ENCODE peak calls at places on chromosomes 1 and 21, in nine cellular contexts. O, P, E, F, D, R, W, M and J are unnamed samples.

GRCh38 chr1:54977938-54978337 is 2.5 kb upstream of the TMEM61 start:
- DNase-seq in O (no peak), P (no peak), E (no peak), F (no peak), D (no peak), R (no peak), W (peak), M (no peak), J (no peak)

GRCh38 chr1:87331319-87332269 is 2.9 kb downstream of the LMO4 start:
- DNase-seq in O (peak), P (peak), E (peak), F (no peak), D (peak), R (peak), W (peak), M (peak), J (no peak)

GRCh38 chr1:113809651-113810602 is 2.3 kb downstream of the RSBN1 start:
- DNase-seq in O (no peak), P (no peak), E (no peak), F (no peak), D (no peak), R (peak), W (no peak), M (no peak), J (no peak)

GRCh38 chr21:39874759-39875158 is 7.5 kb downstream of the PCP4 start:
- DNase-seq in O (no peak), P (no peak), E (no peak), F (no peak), D (no peak), R (no peak), W (no peak), M (no peak), J (no peak)

GRCh38 chr1:145996433-145997155 is at the start of gene TXNIP:
- DNase-seq in O (peak), P (peak), E (peak), F (peak), D (peak), R (peak), W (peak), M (no peak), J (peak)

GRCh38 chr21:18812308-18812707 is 408.7 kb upstream of the TMPRSS15 start:
- DNase-seq in O (no peak), P (peak), E (no peak), F (no peak), D (no peak), R (no peak), W (no peak), M (no peak), J (no peak)

GRCh38 chr1:235853653-235854052 is 13.1 kb downstream of the LYST start:
- DNase-seq in O (no peak), P (no peak), E (no peak), F (no peak), D (no peak), R (no peak), W (no peak), M (no peak), J (no peak)

GRCh38 chr1:85606414-85606800 is 25.8 kb downstream of the CCN1 start:
- DNase-seq in O (no peak), P (no peak), E (no peak), F (no peak), D (no peak), R (no peak), W (no peak), M (no peak), J (no peak)

GRCh38 chr1:87155180-87155579 is 173.5 kb upstream of the LMO4 start:
- DNase-seq in O (no peak), P (no peak), E (no peak), F (no peak), D (no peak), R (no peak), W (no peak), M (no peak), J (no peak)

GRCh38 chr1:229447809-229448252 is 13.9 kb upstream of the ACTA1 start:
- DNase-seq in O (no peak), P (no peak), E (no peak), F (no peak), D (no peak), R (no peak), W (no peak), M (no peak), J (no peak)

GRCh38 chr1:81430236-81430635 is 370.5 kb upstream of the ADGRL2 start:
- DNase-seq in O (no peak), P (no peak), E (no peak), F (no peak), D (no peak), R (no peak), W (no peak), M (no peak), J (no peak)

GRCh38 chr1:118821801-118822200 is 166.3 kb downstream of the TBX15 start:
- DNase-seq in O (no peak), P (no peak), E (no peak), F (no peak), D (no peak), R (no peak), W (no peak), M (no peak), J (no peak)

GRCh38 chr1:189970331-189971230 is 507.1 kb downstream of the BRINP3 start:
- DNase-seq in O (peak), P (no peak), E (no peak), F (no peak), D (no peak), R (no peak), W (no peak), M (no peak), J (no peak)

GRCh38 chr1:221437924-221438323 is 304.0 kb downstream of the DUSP10 start:
- DNase-seq in O (no peak), P (no peak), E (no peak), F (no peak), D (no peak), R (no peak), W (no peak), M (peak), J (no peak)

GRCh38 chr1:115275216-115275615 is 62.8 kb downstream of the NGF start:
- DNase-seq in O (peak), P (peak), E (no peak), F (no peak), D (no peak), R (peak), W (no peak), M (peak), J (no peak)

GRCh38 chr1:201127755-201128455 is 921 bp upstream of the ASCL5 start:
- DNase-seq in O (no peak), P (no peak), E (no peak), F (no peak), D (peak), R (no peak), W (no peak), M (no peak), J (no peak)

GRCh38 chr1:109786531-109787021 is 22.9 kb upstream of the EPS8L3 start:
- DNase-seq in O (no peak), P (no peak), E (peak), F (no peak), D (peak), R (no peak), W (peak), M (no peak), J (no peak)

GRCh38 chr1:9181176-9181906 is 52.4 kb upstream of the GPR157 start:
- DNase-seq in O (peak), P (peak), E (peak), F (peak), D (peak), R (peak), W (peak), M (peak), J (no peak)

GRCh38 chr1:35883681-35884155 is 709 bp downstream of the AGO1 start:
- DNase-seq in O (peak), P (no peak), E (peak), F (no peak), D (peak), R (peak), W (peak), M (no peak), J (no peak)

GRCh38 chr1:201886103-201886885 is 2.4 kb upstream of the SHISA4 start:
- DNase-seq in O (no peak), P (no peak), E (no peak), F (no peak), D (peak), R (no peak), W (no peak), M (no peak), J (no peak)

GRCh38 chr1:100941098-100941527 is 45.2 kb downstream of the SLC30A7 start:
- DNase-seq in O (no peak), P (peak), E (no peak), F (peak), D (no peak), R (no peak), W (no peak), M (no peak), J (no peak)

GRCh38 chr1:167373398-167373797 is 144.9 kb downstream of the CD247 start:
- DNase-seq in O (peak), P (no peak), E (no peak), F (no peak), D (no peak), R (no peak), W (no peak), M (no peak), J (no peak)

GRCh38 chr1:91806146-91806545 is 79.8 kb downstream of the TGFBR3 start:
- DNase-seq in O (no peak), P (no peak), E (no peak), F (no peak), D (no peak), R (no peak), W (no peak), M (no peak), J (no peak)

GRCh38 chr1:211726467-211726866 is 51.0 kb upstream of the NEK2 start:
- DNase-seq in O (no peak), P (no peak), E (no peak), F (no peak), D (no peak), R (no peak), W (no peak), M (no peak), J (no peak)

GRCh38 chr21:42125571-42126544 is 54.7 kb downstream of the UMODL1 start:
- DNase-seq in O (peak), P (peak), E (no peak), F (no peak), D (peak), R (no peak), W (no peak), M (no peak), J (no peak)

GRCh38 chr1:21547876-21548275 is 38.7 kb downstream of the ALPL start:
- DNase-seq in O (no peak), P (no peak), E (no peak), F (no peak), D (no peak), R (no peak), W (no peak), M (no peak), J (no peak)

GRCh38 chr1:116571215-116571919 is 541 bp upstream of the CD58 start:
- DNase-seq in O (peak), P (no peak), E (no peak), F (no peak), D (peak), R (no peak), W (no peak), M (no peak), J (no peak)

GRCh38 chr1:182404764-182405163 is 4.3 kb upstream of the TEDDM1 start:
- DNase-seq in O (peak), P (no peak), E (no peak), F (no peak), D (no peak), R (no peak), W (no peak), M (no peak), J (no peak)

GRCh38 chr1:40664167-40664537 is 1.3 kb downstream of the RIMS3 start:
- DNase-seq in O (no peak), P (no peak), E (no peak), F (no peak), D (no peak), R (no peak), W (no peak), M (no peak), J (no peak)

GRCh38 chr1:248852548-248852947 is 6.3 kb downstream of the ZNF692 start:
- DNase-seq in O (no peak), P (peak), E (no peak), F (no peak), D (no peak), R (no peak), W (no peak), M (no peak), J (no peak)

GRCh38 chr1:216224233-216224632 is 199.0 kb downstream of the USH2A start:
- DNase-seq in O (no peak), P (no peak), E (no peak), F (no peak), D (no peak), R (no peak), W (no peak), M (no peak), J (no peak)

GRCh38 chr1:234987415-234988159 is 141.1 kb downstream of the TOMM20 start:
- DNase-seq in O (peak), P (no peak), E (peak), F (no peak), D (no peak), R (peak), W (peak), M (no peak), J (no peak)

GRCh38 chr1:8122477-8123407 is 96.6 kb upstream of the ERRFI1 start:
- DNase-seq in O (no peak), P (no peak), E (peak), F (no peak), D (no peak), R (peak), W (no peak), M (no peak), J (no peak)

GRCh38 chr1:219788091-219788490 is 140.3 kb downstream of the SLC30A10 start:
- DNase-seq in O (no peak), P (no peak), E (no peak), F (no peak), D (no peak), R (no peak), W (no peak), M (no peak), J (no peak)

GRCh38 chr1:36076979-36077573 is 6.8 kb upstream of the TEKT2 start:
- DNase-seq in O (no peak), P (no peak), E (no peak), F (no peak), D (no peak), R (no peak), W (no peak), M (no peak), J (no peak)

GRCh38 chr1:52756020-52756419 is 29.8 kb downstream of the ZYG11B start:
- DNase-seq in O (peak), P (no peak), E (no peak), F (no peak), D (no peak), R (no peak), W (no peak), M (no peak), J (no peak)

GRCh38 chr1:94081566-94082344 is 39.2 kb downstream of the ABCA4 start:
- DNase-seq in O (no peak), P (no peak), E (no peak), F (no peak), D (no peak), R (no peak), W (no peak), M (no peak), J (no peak)

GRCh38 chr1:42096565-42096964 is 56.6 kb upstream of the GUCA2B start:
- DNase-seq in O (no peak), P (peak), E (no peak), F (no peak), D (no peak), R (no peak), W (no peak), M (no peak), J (no peak)

DNA sequence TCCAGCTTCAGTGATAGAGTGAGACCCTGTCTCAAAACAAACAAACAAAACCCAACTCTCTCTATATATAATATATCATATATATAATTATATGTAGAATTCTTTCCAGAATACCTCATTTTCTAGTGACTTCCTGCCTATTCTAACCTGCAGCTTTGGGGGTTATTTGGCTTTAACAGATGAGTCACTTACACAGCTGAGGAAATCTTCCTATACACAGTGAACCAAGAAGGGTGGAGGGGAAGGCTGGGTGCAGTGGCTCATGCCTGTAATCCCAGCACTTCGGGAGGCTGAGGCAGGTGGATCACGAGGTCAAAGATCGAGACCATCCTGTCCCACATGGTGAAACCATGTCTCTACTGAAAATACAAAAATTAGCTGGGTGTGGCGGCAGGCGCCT is 9.2 kb downstream of the RAB29 start:
- DNase-seq in O (no peak), P (no peak), E (no peak), F (no peak), D (no peak), R (peak), W (no peak), M (no peak), J (no peak)
- H3K4me3 ChIP-seq in O (no peak), P (no peak), E (no peak), F (no peak), D (no peak), R (no peak), W (no peak), M (no peak), J (no peak)

GRCh38 chr1:2135866-2136265 is 58.7 kb downstream of the FAAP20 start:
- DNase-seq in O (no peak), P (no peak), E (no peak), F (no peak), D (peak), R (no peak), W (no peak), M (no peak), J (no peak)

GRCh38 chr1:2134232-2134603 is 60.4 kb downstream of the FAAP20 start:
- DNase-seq in O (no peak), P (no peak), E (no peak), F (no peak), D (no peak), R (no peak), W (no peak), M (no peak), J (no peak)

GRCh38 chr1:2136386-2136821 is 58.2 kb downstream of the FAAP20 start:
- DNase-seq in O (no peak), P (no peak), E (no peak), F (no peak), D (no peak), R (no peak), W (no peak), M (no peak), J (no peak)

GRCh38 chr1:2134604-2135307 is 59.8 kb downstream of the FAAP20 start:
- DNase-seq in O (no peak), P (no peak), E (no peak), F (no peak), D (peak), R (no peak), W (no peak), M (no peak), J (no peak)

DNA sequence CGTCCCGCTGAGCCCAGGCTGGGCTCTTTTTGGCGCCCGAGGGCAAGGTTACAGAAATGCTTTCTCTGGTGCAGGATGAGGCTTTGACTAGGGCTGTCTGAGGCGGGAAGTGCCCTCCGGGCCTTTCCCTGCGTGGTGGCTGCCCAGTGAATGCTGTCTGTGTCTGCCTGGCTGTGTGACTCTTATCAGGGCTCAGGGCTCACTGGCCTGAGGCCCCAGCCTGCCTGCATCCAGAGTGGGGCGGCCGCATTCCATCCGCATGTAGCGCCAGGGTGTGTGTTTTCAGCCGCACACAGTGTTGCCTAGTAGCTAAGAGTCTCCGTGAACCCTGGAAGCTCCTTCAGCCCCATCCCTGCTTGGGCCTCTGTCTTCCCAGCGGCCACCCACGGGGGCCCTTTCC is 59.1 kb downstream of the FAAP20 start:
- DNase-seq in O (no peak), P (no peak), E (peak), F (no peak), D (peak), R (no peak), W (peak), M (no peak), J (no peak)
- TF ChIP-seq POLR2AphosphoS5 in O (no peak), P (no peak), E (peak), F (no peak), D (no peak), R (no peak), W (peak), M (no peak), J (peak)

GRCh38 chr1:156191292-156191954 is 2.5 kb upstream of the SLC25A44 start:
- DNase-seq in O (no peak), P (no peak), E (no peak), F (no peak), D (no peak), R (no peak), W (no peak), M (no peak), J (no peak)

GRCh38 chr1:156195853-156196252 is 1.9 kb downstream of the SLC25A44 start:
- DNase-seq in O (no peak), P (no peak), E (no peak), F (no peak), D (no peak), R (no peak), W (no peak), M (no peak), J (no peak)

GRCh38 chr1:156193488-156194299 is at the start of gene SLC25A44:
- DNase-seq in O (peak), P (peak), E (peak), F (peak), D (peak), R (peak), W (peak), M (peak), J (no peak)

GRCh38 chr1:156194300-156194652 is 372 bp downstream of the SLC25A44 start:
- DNase-seq in O (no peak), P (no peak), E (no peak), F (no peak), D (no peak), R (no peak), W (no peak), M (no peak), J (no peak)

GRCh38 chr1:156193208-156193487 is 756 bp upstream of the SLC25A44 start:
- DNase-seq in O (no peak), P (no peak), E (no peak), F (no peak), D (no peak), R (no peak), W (no peak), M (no peak), J (no peak)
- H3K4me3 ChIP-seq in O (peak), P (peak), E (peak), F (peak), D (peak), R (peak), W (peak), M (peak), J (peak)

GRCh38 chr21:37521658-37522057 is 155.1 kb downstream of the DYRK1A start:
- DNase-seq in O (no peak), P (no peak), E (no peak), F (no peak), D (no peak), R (no peak), W (no peak), M (no peak), J (no peak)

GRCh38 chr21:37520801-37521200 is 154.2 kb downstream of the DYRK1A start:
- DNase-seq in O (no peak), P (no peak), E (no peak), F (no peak), D (no peak), R (no peak), W (no peak), M (no peak), J (no peak)

GRCh38 chr21:37527103-37527502 is 160.5 kb downstream of the DYRK1A start:
- DNase-seq in O (no peak), P (no peak), E (no peak), F (no peak), D (no peak), R (no peak), W (no peak), M (no peak), J (no peak)

GRCh38 chr21:37525810-37526209 is 159.2 kb downstream of the DYRK1A start:
- DNase-seq in O (no peak), P (no peak), E (no peak), F (no peak), D (no peak), R (no peak), W (no peak), M (no peak), J (no peak)

DNA sequence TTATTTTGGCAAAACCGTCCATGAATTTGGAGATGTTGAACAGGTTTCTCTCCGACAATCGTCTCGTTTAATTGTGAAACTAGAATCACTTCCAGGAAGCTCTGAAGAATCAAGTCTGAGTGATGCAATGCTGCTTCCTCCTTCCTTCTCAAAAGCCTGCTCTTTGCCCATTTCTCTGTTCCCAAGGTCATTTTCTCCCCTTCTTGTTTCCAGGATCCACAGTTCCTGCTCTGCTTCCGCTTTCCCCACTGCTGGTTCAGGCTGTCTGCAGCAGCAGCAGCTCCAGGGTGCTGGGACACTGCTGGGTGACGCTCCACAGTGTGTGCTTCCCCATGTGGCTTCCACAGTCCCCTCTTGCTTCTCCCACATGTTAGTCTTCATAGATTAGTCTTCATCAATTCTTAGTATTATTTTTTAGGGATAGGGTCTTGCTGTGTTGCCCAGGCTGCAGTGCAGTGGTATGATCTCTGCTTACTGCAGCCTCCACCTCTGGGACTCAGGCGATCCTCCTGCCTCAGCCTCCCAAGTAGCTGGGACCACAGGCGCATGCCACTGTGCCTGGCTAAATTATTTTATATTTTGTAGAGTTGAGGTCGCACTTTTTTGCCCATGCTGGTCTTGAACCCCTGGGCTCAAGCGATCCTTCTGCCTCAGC is 156.2 kb downstream of the DYRK1A start:
- DNase-seq in O (no peak), P (peak), E (no peak), F (no peak), D (no peak), R (no peak), W (no peak), M (no peak), J (no peak)
- TF ChIP-seq POLR2AphosphoS5 in O (no peak), P (no peak), E (no peak), F (no peak), D (no peak), R (no peak), W (no peak), M (no peak), J (no peak)